ENCODE peak calls at places on chromosome 3, in four cellular contexts. P is uterus, F is spleen, I is stomach. K is an unnamed sample.

GRCh38 chr3:183309276-183309675 is 56.2 kb downstream of the B3GNT5 start:
- DNase-seq in P (no peak), F (no peak), I (peak; percentile 50), K (peak; percentile 83)

GRCh38 chr3:193095366-193095765 is 145.7 kb upstream of the PLAAT1 start:
- DNase-seq in P (no peak), F (no peak), I (no peak), K (no peak)

GRCh38 chr3:3772920-3773319 is 26.3 kb upstream of the LRRN1 start:
- DNase-seq in P (no peak), F (no peak), I (no peak), K (no peak)

GRCh38 chr3:138199847-138200246 is 12.7 kb downstream of the ARMC8 start:
- DNase-seq in P (no peak), F (no peak), I (no peak), K (no peak)

GRCh38 chr3:181637056-181637798 is 74.5 kb upstream of the SOX2 start:
- DNase-seq in P (no peak), F (no peak), I (no peak), K (no peak)

GRCh38 chr3:45318712-45319111 is 69.7 kb upstream of the LARS2 start:
- DNase-seq in P (no peak), F (no peak), I (no peak), K (no peak)

GRCh38 chr3:180870008-180870733 is 42.3 kb upstream of the FXR1 start:
- DNase-seq in P (peak; percentile 21), F (no peak), I (no peak), K (peak; percentile 23)

GRCh38 chr3:86782271-86782670 is 208.7 kb downstream of the VGLL3 start:
- DNase-seq in P (no peak), F (no peak), I (no peak), K (no peak)

GRCh38 chr3:157700405-157700804 is 197.2 kb upstream of the VEPH1 start:
- DNase-seq in P (no peak), F (no peak), I (no peak), K (no peak)

GRCh38 chr3:53696401-53697172 is 149.6 kb downstream of the CHDH start:
- DNase-seq in P (no peak), F (no peak), I (no peak), K (no peak)

GRCh38 chr3:126154391-126155279 is 25.8 kb downstream of the ALDH1L1 start:
- DNase-seq in P (no peak), F (peak; percentile 60), I (no peak), K (no peak)

GRCh38 chr3:3065876-3066275 is 44.3 kb downstream of the IL5RA start:
- DNase-seq in P (no peak), F (no peak), I (no peak), K (no peak)

GRCh38 chr3:47824541-47825473 is 21.9 kb downstream of the DHX30 start:
- DNase-seq in P (peak; percentile 53), F (peak; percentile 94), I (peak; percentile 80), K (peak; percentile 77)
- TF ChIP-seq POLR2A in P (no peak), F (no peak), I (no peak), K (no peak)

DNA sequence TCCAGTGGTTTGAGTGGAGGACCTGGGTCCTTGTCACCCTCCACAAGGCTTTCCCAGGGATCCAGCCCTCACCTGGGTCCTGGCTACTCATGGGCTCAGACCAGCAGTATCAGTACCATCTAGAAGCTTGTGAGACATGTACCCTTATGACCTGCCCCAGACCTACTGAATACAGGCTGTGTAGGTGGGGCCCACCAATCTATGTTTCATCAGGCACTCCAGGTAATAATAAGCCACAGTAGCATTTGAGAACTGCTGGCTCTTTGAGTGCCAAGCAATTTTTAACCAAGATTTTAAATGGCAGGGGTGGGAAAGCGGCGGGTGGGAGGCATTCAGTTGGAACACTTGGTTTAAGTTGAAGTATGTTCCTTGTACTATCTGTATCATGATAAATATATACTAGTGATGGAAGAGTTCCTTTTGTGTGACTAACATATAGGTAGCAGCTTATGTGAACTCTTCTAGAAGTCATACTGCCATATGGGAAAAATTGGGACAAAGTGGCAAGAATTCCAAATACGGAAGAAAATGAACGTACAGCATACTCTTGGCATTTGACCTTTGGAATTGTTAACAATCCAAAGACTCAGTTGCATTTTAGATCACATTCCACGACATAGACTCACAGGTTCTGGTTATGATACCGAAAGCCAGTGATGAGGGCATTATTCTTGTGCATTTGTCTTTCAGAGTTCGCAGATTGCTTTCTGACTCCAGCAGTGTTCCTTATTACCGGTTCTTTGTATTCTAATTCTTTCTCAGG is 190.4 kb downstream of the GHSR start:
- DNase-seq in P (no peak), F (no peak), I (no peak), K (no peak)
- H3K27ac ChIP-seq in P (peak overlapping the region; percentile 85), F (no peak overlapping the region), I (peak overlapping the region; percentile 84), K (no peak overlapping the region)

GRCh38 chr3:16316847-16317560 is 52.0 kb downstream of the OXNAD1 start:
- DNase-seq in P (no peak), F (no peak), I (no peak), K (no peak)

GRCh38 chr3:16317561-16317945 is 52.5 kb downstream of the OXNAD1 start:
- DNase-seq in P (no peak), F (no peak), I (no peak), K (no peak)

GRCh38 chr3:16315623-16316022 is 50.6 kb downstream of the OXNAD1 start:
- DNase-seq in P (no peak), F (no peak), I (no peak), K (no peak)

GRCh38 chr3:16318216-16318615 is 53.2 kb downstream of the OXNAD1 start:
- DNase-seq in P (peak; percentile 57), F (no peak), I (no peak), K (no peak)

GRCh38 chr3:16316396-16316795 is 51.4 kb downstream of the OXNAD1 start:
- DNase-seq in P (no peak), F (no peak), I (no peak), K (no peak)
- TF ChIP-seq POLR2A in P (no peak), F (no peak), I (no peak), K (no peak)

GRCh38 chr3:124850633-124851032 is 36.5 kb downstream of the ITGB5 start:
- DNase-seq in P (no peak), F (no peak), I (no peak), K (peak; percentile 71)

GRCh38 chr3:124851905-124852304 is 35.3 kb downstream of the ITGB5 start:
- DNase-seq in P (no peak), F (no peak), I (no peak), K (no peak)

GRCh38 chr3:124853446-124853845 is 33.7 kb downstream of the ITGB5 start:
- DNase-seq in P (no peak), F (no peak), I (no peak), K (no peak)

GRCh38 chr3:124850212-124850611 is 37.0 kb downstream of the ITGB5 start:
- DNase-seq in P (no peak), F (no peak), I (no peak), K (no peak)

GRCh38 chr3:124851136-124851535 is 36.0 kb downstream of the ITGB5 start:
- DNase-seq in P (no peak), F (no peak), I (no peak), K (no peak)
- H3K27ac ChIP-seq in P (peak overlapping the region; percentile 62), F (no peak overlapping the region), I (peak overlapping the region; percentile 41), K (peak overlapping the region; percentile 51)

GRCh38 chr3:141737828-141738635 is at the start of gene RNF7:
- DNase-seq in P (peak; percentile 91), F (peak; percentile 99), I (peak; percentile 96), K (peak; percentile 96)
- TF ChIP-seq POLR2A in P (peak; percentile 79), F (no peak), I (no peak), K (peak; percentile 74)

GRCh38 chr3:10469406-10470119 is 35.8 kb downstream of the ATP2B2 start:
- DNase-seq in P (no peak), F (peak; percentile 32), I (no peak), K (no peak)
- H3K27ac ChIP-seq in P (no peak overlapping the region), F (no peak overlapping the region), I (no peak overlapping the region), K (no peak overlapping the region)

DNA sequence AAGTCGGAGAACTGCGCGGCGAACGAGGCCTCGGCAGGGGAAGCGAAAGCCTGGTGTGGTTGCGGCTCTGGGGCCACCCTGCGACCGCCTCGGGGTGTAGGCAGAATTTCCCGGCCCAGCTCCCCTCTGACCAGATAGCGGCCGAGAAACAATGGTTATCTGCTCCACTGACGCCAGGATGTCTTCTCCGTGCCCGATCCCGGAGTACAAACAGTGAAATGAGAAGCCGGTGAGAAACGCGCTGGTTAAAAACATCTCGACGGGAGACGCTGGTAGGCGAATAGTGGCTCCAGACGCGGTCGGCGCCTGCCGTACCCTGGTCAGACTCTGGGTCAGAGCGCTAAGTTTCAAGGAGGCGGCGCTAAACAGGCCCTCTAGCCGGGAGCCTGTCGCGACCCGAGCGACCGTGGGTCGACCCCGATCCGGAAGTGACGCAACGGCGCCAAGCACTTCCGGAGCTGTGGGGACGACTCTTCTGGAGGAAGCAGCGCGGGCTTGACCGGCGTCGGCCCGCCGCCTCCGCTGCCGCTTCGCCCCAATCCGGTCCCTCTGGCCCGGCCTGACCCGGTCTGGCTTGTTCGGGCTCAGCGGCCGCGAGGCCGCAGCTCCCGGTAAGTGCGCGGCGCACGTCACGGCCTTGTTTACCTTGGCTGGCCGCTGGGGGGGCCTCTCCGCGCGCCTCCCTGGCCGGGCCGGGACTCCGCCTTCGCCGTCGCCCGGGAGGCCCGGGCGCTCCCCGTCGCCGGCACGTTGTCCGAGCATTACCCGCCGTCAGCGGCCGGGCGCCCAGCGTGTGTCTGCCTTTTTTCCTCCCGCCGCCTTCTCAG is at the start of gene ARIH2:
- DNase-seq in P (peak; percentile 88), F (peak; percentile 98), I (peak; percentile 95), K (peak; percentile 92)
- TF ChIP-seq POLR2A in P (peak; percentile 61), F (no peak), I (no peak), K (peak; percentile 86)

GRCh38 chr3:13556937-13557336 is 8.0 kb downstream of the FBLN2 start:
- DNase-seq in P (no peak), F (no peak), I (no peak), K (no peak)
- H3K27ac ChIP-seq in P (no peak overlapping the region), F (no peak overlapping the region), I (no peak overlapping the region), K (no peak overlapping the region)